ENCODE peak calls at places on chromosomes 11 and 22, in four cellular contexts. One of them, this sample, is unnamed. For H3K4me1, the result is how much of the 10 kb centered on the place peaks cover.

GRCh38 chr11:70381872-70382842 is 16.2 kb upstream of the CTTN start:
- DNase-seq in neuronal stem cell: no peak
- DNase-seq in H1: no peak
- DNase-seq in IMR-90: peak
- DNase-seq in this sample: no peak

GRCh38 chr11:65382804-65383368 is 440 bp upstream of the SLC25A45 start:
- DNase-seq in H1: no peak
- DNase-seq in IMR-90: no peak
- DNase-seq in neuronal stem cell: no peak
- DNase-seq in this sample: no peak

GRCh38 chr11:27876209-27876775 is 176.0 kb upstream of the BDNF start:
- DNase-seq in H1: no peak
- DNase-seq in IMR-90: no peak
- DNase-seq in neuronal stem cell: no peak
- DNase-seq in this sample: no peak

GRCh38 chr22:20232781-20233180 is 35.3 kb downstream of the RTN4R start:
- DNase-seq in H1: no peak
- DNase-seq in neuronal stem cell: no peak
- DNase-seq in IMR-90: no peak
- DNase-seq in this sample: no peak

GRCh38 chr11:69102161-69102695 is 53.5 kb downstream of the TPCN2 start:
- DNase-seq in neuronal stem cell: no peak
- DNase-seq in IMR-90: no peak
- DNase-seq in H1: no peak
- DNase-seq in this sample: no peak

GRCh38 chr11:115301029-115301428 is 203.2 kb downstream of the CADM1 start:
- DNase-seq in neuronal stem cell: no peak
- DNase-seq in H1: no peak
- DNase-seq in IMR-90: peak
- DNase-seq in this sample: no peak

GRCh38 chr11:44112083-44112865 is 16.8 kb downstream of the EXT2 start:
- DNase-seq in IMR-90: peak
- DNase-seq in H1: no peak
- DNase-seq in neuronal stem cell: no peak
- DNase-seq in this sample: no peak

GRCh38 chr11:10125522-10126133 is 168.4 kb downstream of the SBF2 start:
- DNase-seq in H1: no peak
- DNase-seq in IMR-90: peak
- DNase-seq in neuronal stem cell: no peak
- DNase-seq in this sample: no peak

GRCh38 chr11:114166897-114167323 is 107.4 kb downstream of the ZBTB16 start:
- DNase-seq in neuronal stem cell: no peak
- DNase-seq in IMR-90: peak
- DNase-seq in H1: no peak
- DNase-seq in this sample: no peak

GRCh38 chr11:6531267-6531752 is 34.2 kb downstream of the DNHD1 start:
- DNase-seq in neuronal stem cell: peak
- DNase-seq in H1: no peak
- DNase-seq in IMR-90: peak
- DNase-seq in this sample: peak

GRCh38 chr11:65695459-65696241 is 16.4 kb upstream of the KAT5 start:
- DNase-seq in neuronal stem cell: no peak
- DNase-seq in IMR-90: no peak
- DNase-seq in H1: no peak
- DNase-seq in this sample: no peak

GRCh38 chr11:47967577-47968230 is 12.7 kb upstream of the PTPRJ start:
- DNase-seq in neuronal stem cell: no peak
- DNase-seq in IMR-90: peak
- DNase-seq in H1: no peak
- DNase-seq in this sample: peak

GRCh38 chr22:31126869-31127175 is 4.1 kb downstream of the INPP5J start:
- DNase-seq in H1: no peak
- DNase-seq in neuronal stem cell: no peak
- DNase-seq in IMR-90: no peak
- DNase-seq in this sample: no peak

GRCh38 chr11:44916797-44917196 is 33.9 kb downstream of the TP53I11 start:
- DNase-seq in neuronal stem cell: no peak
- DNase-seq in IMR-90: no peak
- DNase-seq in H1: no peak
- DNase-seq in this sample: no peak

GRCh38 chr22:36311386-36312085 is 58.6 kb downstream of the APOL1 start:
- DNase-seq in IMR-90: peak
- DNase-seq in neuronal stem cell: no peak
- DNase-seq in H1: no peak
- DNase-seq in this sample: peak

GRCh38 chr11:65551572-65552398 is 6.4 kb downstream of the LTBP3 start:
- DNase-seq in H1: no peak
- DNase-seq in IMR-90: peak
- DNase-seq in neuronal stem cell: no peak
- DNase-seq in this sample: no peak

GRCh38 chr11:61531033-61531432 is 22.5 kb downstream of the LRRC10B start:
- DNase-seq in IMR-90: no peak
- DNase-seq in neuronal stem cell: no peak
- DNase-seq in H1: no peak
- DNase-seq in this sample: no peak

GRCh38 chr22:20566420-20567260 is 59.2 kb downstream of the MED15 start:
- DNase-seq in H1: no peak
- DNase-seq in IMR-90: peak
- DNase-seq in neuronal stem cell: no peak
- DNase-seq in this sample: peak

GRCh38 chr11:63888170-63889086 is 28.5 kb downstream of the RCOR2 start:
- DNase-seq in IMR-90: peak
- DNase-seq in neuronal stem cell: no peak
- DNase-seq in H1: no peak
- DNase-seq in this sample: peak

GRCh38 chr11:116373107-116373506 is 399.7 kb downstream of the BUD13 start:
- DNase-seq in neuronal stem cell: no peak
- DNase-seq in H1: no peak
- DNase-seq in IMR-90: no peak
- DNase-seq in this sample: no peak

GRCh38 chr11:206002-206384 is 1.2 kb downstream of the BET1L start:
- DNase-seq in H1: no peak
- DNase-seq in neuronal stem cell: no peak
- DNase-seq in IMR-90: no peak
- DNase-seq in this sample: no peak
- H3K4me1 ChIP-seq in H1: under half
- H3K4me1 ChIP-seq in neuronal stem cell: under half
- H3K4me1 ChIP-seq in IMR-90: under half
- H3K4me1 ChIP-seq in this sample: under half

GRCh38 chr11:34337016-34337415 is 20.8 kb downstream of the ABTB2 start:
- DNase-seq in neuronal stem cell: no peak
- DNase-seq in IMR-90: no peak
- DNase-seq in H1: no peak
- DNase-seq in this sample: no peak
- H3K14ac ChIP-seq in neuronal stem cell: no peak
- H3K14ac ChIP-seq in IMR-90: no peak
- H3K14ac ChIP-seq in H1: no peak
- H3K14ac ChIP-seq in this sample: no peak

GRCh38 chr22:38221407-38221806 is 19.6 kb downstream of the MAFF start:
- DNase-seq in IMR-90: no peak
- DNase-seq in H1: no peak
- DNase-seq in neuronal stem cell: no peak
- DNase-seq in this sample: peak
- H3K4me1 ChIP-seq in IMR-90: under half
- H3K4me1 ChIP-seq in H1: under half
- H3K4me1 ChIP-seq in neuronal stem cell: under half
- H3K4me1 ChIP-seq in this sample: under half

GRCh38 chr11:2694995-2695939 is 4.5 kb downstream of the KCNQ1OT1 start:
- DNase-seq in H1: no peak
- DNase-seq in IMR-90: no peak
- DNase-seq in neuronal stem cell: no peak
- DNase-seq in this sample: no peak
- H3K14ac ChIP-seq in H1: no peak
- H3K14ac ChIP-seq in IMR-90: no peak
- H3K14ac ChIP-seq in neuronal stem cell: no peak
- H3K14ac ChIP-seq in this sample: no peak

GRCh38 chr22:43838571-43839307 is 23.6 kb downstream of the SULT4A1 start:
- DNase-seq in H1: no peak
- DNase-seq in neuronal stem cell: no peak
- DNase-seq in IMR-90: no peak
- DNase-seq in this sample: no peak
- H3K4me1 ChIP-seq in H1: under half
- H3K4me1 ChIP-seq in neuronal stem cell: under half
- H3K4me1 ChIP-seq in IMR-90: under half
- H3K4me1 ChIP-seq in this sample: under half

GRCh38 chr11:62726156-62727006 is 876 bp downstream of the HNRNPUL2 start:
- DNase-seq in neuronal stem cell: no peak
- DNase-seq in IMR-90: no peak
- DNase-seq in H1: no peak
- DNase-seq in this sample: no peak
- H3K14ac ChIP-seq in neuronal stem cell: peak
- H3K14ac ChIP-seq in IMR-90: peak
- H3K14ac ChIP-seq in H1: no peak
- H3K14ac ChIP-seq in this sample: peak

DNA sequence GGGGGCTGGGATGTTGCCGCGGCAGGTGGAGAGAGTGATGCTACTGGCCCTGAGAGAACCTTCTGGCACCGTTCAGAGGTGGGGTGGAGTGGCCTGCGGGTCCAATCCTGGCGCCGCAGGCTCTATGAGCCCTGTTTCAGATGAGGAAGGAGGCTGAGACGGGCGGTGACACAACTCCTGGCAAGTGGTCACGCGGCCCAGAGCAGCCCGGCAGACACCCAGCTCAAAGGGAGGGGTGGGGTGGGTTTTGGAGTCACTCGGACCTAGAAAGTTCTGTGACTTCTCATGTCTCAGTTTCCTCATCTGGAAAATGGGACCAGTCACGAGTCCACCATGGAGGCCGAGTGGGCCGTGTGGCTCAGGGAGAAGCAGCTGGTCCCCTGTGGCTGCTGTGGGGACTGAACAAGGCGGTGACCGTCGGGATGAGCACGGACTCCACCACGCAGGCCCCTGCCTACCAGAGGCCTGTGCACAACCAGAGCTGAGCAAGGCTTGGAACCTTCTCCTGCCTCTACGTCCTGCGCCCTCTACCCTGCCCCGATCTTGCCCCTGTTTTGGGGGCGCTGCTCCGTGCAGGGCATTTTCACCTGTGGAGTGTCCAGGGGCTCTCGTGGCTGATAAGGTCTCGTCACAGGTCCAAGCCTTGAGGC is 3.7 kb downstream of the TSPO start:
- DNase-seq in IMR-90: no peak
- DNase-seq in H1: no peak
- DNase-seq in neuronal stem cell: no peak
- DNase-seq in this sample: no peak
- H3K4me1 ChIP-seq in IMR-90: under half
- H3K4me1 ChIP-seq in H1: under half
- H3K4me1 ChIP-seq in neuronal stem cell: under half
- H3K4me1 ChIP-seq in this sample: under half

GRCh38 chr11:932435-932834 is 6.8 kb downstream of the AP2A2 start:
- DNase-seq in neuronal stem cell: no peak
- DNase-seq in H1: no peak
- DNase-seq in IMR-90: no peak
- DNase-seq in this sample: peak

GRCh38 chr11:933002-933820 is 7.5 kb downstream of the AP2A2 start:
- DNase-seq in IMR-90: no peak
- DNase-seq in neuronal stem cell: no peak
- DNase-seq in H1: no peak
- DNase-seq in this sample: no peak

GRCh38 chr11:936199-936598 is 10.5 kb downstream of the AP2A2 start:
- DNase-seq in neuronal stem cell: no peak
- DNase-seq in IMR-90: no peak
- DNase-seq in H1: no peak
- DNase-seq in this sample: no peak

GRCh38 chr11:934437-934950 is 8.8 kb downstream of the AP2A2 start:
- DNase-seq in neuronal stem cell: no peak
- DNase-seq in H1: no peak
- DNase-seq in IMR-90: no peak
- DNase-seq in this sample: no peak

GRCh38 chr11:933936-934335 is 8.3 kb downstream of the AP2A2 start:
- DNase-seq in H1: no peak
- DNase-seq in neuronal stem cell: no peak
- DNase-seq in IMR-90: no peak
- DNase-seq in this sample: no peak
- H3K14ac ChIP-seq in H1: no peak
- H3K14ac ChIP-seq in neuronal stem cell: no peak
- H3K14ac ChIP-seq in IMR-90: no peak
- H3K14ac ChIP-seq in this sample: no peak

DNA sequence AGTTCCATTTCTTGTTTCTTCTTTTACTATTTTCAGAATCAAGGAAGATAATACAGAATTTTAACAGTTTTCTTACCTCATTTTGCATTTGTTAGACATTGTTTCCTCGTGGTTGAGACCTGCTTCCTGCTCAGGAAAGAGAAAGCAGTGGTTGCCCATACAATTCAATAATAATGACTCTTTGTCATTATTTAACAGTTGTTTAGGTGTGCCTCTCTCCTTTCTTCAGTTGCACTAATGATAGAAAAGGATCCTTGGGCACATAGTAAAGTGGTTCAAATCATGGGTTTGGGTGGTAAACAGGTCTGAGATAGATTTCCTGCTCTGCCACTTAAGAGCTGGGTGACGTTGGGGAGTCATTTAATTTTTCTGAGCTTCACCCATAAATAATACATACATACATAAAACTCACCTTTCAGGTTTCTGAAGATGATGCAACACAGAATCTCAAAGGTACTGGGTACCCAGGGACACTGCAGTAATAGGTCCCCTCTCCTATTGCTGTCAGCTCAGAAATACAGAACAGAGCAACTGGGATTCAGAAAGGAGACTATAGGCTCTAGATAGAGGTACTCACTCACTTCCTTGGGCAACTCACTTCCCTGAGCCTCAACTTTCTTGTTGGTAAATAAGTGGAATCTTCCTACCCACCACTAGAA is 34.8 kb downstream of the CD44 start:
- DNase-seq in H1: no peak
- DNase-seq in neuronal stem cell: no peak
- DNase-seq in IMR-90: no peak
- DNase-seq in this sample: no peak
- H3K4me1 ChIP-seq in H1: under half
- H3K4me1 ChIP-seq in neuronal stem cell: under half
- H3K4me1 ChIP-seq in IMR-90: under half
- H3K4me1 ChIP-seq in this sample: under half